ENCODE peak calls at places on chromosomes 13 and 19, in six cellular contexts. Y is HS-27A, G is GM13976, Z is NCI-H510A treated with DMSO at 0.1 percent for 48 hours, E is thoracic aorta, V is cardiac fibroblast. Q is an unnamed sample.

GRCh38 chr19:5522106-5522505 is 45.6 kb downstream of the TINCR start:
- DNase-seq in Y (no peak), G (no peak), Z (no peak), E (no peak), V (no peak), Q (no peak)

GRCh38 chr19:4304509-4305252 is at the start of gene FSD1:
- DNase-seq in Y (no peak), G (peak; percentile 99), Z (peak; percentile 83), E (no peak), V (peak; percentile 47), Q (peak; percentile 42)

GRCh38 chr13:28035146-28035782 is 46.8 kb upstream of the URAD start:
- DNase-seq in Y (no peak), G (no peak), Z (peak; percentile 65), E (no peak), V (peak; percentile 11), Q (no peak)

GRCh38 chr19:40786060-40787037 is 8.3 kb downstream of the RAB4B start:
- DNase-seq in Y (no peak), G (no peak), Z (no peak), E (no peak), V (no peak), Q (no peak)

GRCh38 chr19:43624933-43625332 is 5.5 kb upstream of the ZNF428 start:
- DNase-seq in Y (no peak), G (peak; percentile 92), Z (no peak), E (no peak), V (peak; percentile 56), Q (peak; percentile 43)

GRCh38 chr13:105497597-105497996 is 1037.9 kb downstream of the EFNB2 start:
- DNase-seq in Y (no peak), G (no peak), Z (no peak), E (no peak), V (no peak), Q (no peak)

GRCh38 chr19:42277821-42278809 is 9.1 kb downstream of the CIC start:
- DNase-seq in Y (no peak), G (no peak), Z (no peak), E (no peak), V (no peak), Q (no peak)

GRCh38 chr19:39032164-39032918 is at the start of gene FBXO27:
- DNase-seq in Y (peak; percentile 5), G (peak; percentile 44), Z (peak; percentile 71), E (no peak), V (peak; percentile 5), Q (peak; percentile 14)

GRCh38 chr19:35759697-35760096 is 1.7 kb downstream of the PROSER3 start:
- DNase-seq in Y (no peak), G (no peak), Z (no peak), E (no peak), V (no peak), Q (no peak)

GRCh38 chr13:20438801-20439200 is 86.9 kb downstream of the CRYL1 start:
- DNase-seq in Y (no peak), G (no peak), Z (no peak), E (no peak), V (no peak), Q (no peak)

GRCh38 chr19:35977446-35978222 is 17.4 kb upstream of the SDHAF1 start:
- DNase-seq in Y (no peak), G (no peak), Z (no peak), E (no peak), V (no peak), Q (no peak)

GRCh38 chr19:17686592-17687042 is 1.5 kb downstream of the UNC13A start:
- DNase-seq in Y (no peak), G (no peak), Z (peak; percentile 39), E (no peak), V (peak; percentile 16), Q (peak; percentile 51)

GRCh38 chr13:26011996-26012688 is 39.7 kb downstream of the SHISA2 start:
- DNase-seq in Y (no peak), G (no peak), Z (no peak), E (no peak), V (no peak), Q (peak; percentile 56)

GRCh38 chr19:11136400-11137101 is 19.0 kb downstream of the SPC24 start:
- DNase-seq in Y (no peak), G (no peak), Z (no peak), E (no peak), V (no peak), Q (no peak)

GRCh38 chr19:29404951-29405727 is 120.7 kb upstream of the VSTM2B start:
- DNase-seq in Y (no peak), G (no peak), Z (no peak), E (no peak), V (no peak), Q (no peak)

Q was measured in choroid plexus epithelial cell.